ENCODE peak calls at places on chromosomes 16 and 17, in four cellular contexts. One of them, this sample, is unnamed.
A peak's percentile ranks its signal among the peaks of the same experiment; 100 is the strongest.

GRCh38 chr17:47810200-47810821 is 11.3 kb downstream of the OSBPL7 start:
- DNase-seq in AG09319: peak; percentile 49
- DNase-seq in pulmonary artery endothelial cell: peak; percentile 44
- DNase-seq in GF-D8: no peak
- DNase-seq in this sample: peak; percentile 74

GRCh38 chr17:27489045-27489715 is 32.9 kb downstream of the KSR1 start:
- DNase-seq in AG09319: peak; percentile 42
- DNase-seq in GF-D8: no peak
- DNase-seq in pulmonary artery endothelial cell: no peak
- DNase-seq in this sample: peak; percentile 31

GRCh38 chr17:12395733-12396354 is 269.8 kb upstream of the MYOCD start:
- DNase-seq in AG09319: no peak
- DNase-seq in pulmonary artery endothelial cell: no peak
- DNase-seq in GF-D8: no peak
- DNase-seq in this sample: no peak

GRCh38 chr17:8185580-8186445 is 4.2 kb downstream of the BORCS6 start:
- DNase-seq in GF-D8: peak; percentile 3
- DNase-seq in AG09319: no peak
- DNase-seq in pulmonary artery endothelial cell: no peak
- DNase-seq in this sample: no peak

GRCh38 chr17:72107100-72107499 is 13.7 kb upstream of the SOX9 start:
- DNase-seq in pulmonary artery endothelial cell: no peak
- DNase-seq in AG09319: no peak
- DNase-seq in GF-D8: no peak
- DNase-seq in this sample: no peak

GRCh38 chr16:9238346-9238745 is 146.9 kb downstream of the HAPSTR1 start:
- DNase-seq in AG09319: no peak
- DNase-seq in pulmonary artery endothelial cell: no peak
- DNase-seq in GF-D8: no peak
- DNase-seq in this sample: no peak

GRCh38 chr16:25735645-25736044 is 43.9 kb downstream of the HS3ST4 start:
- DNase-seq in AG09319: no peak
- DNase-seq in GF-D8: no peak
- DNase-seq in pulmonary artery endothelial cell: no peak
- DNase-seq in this sample: no peak

GRCh38 chr17:32227910-32228309 is 37.7 kb upstream of the RHBDL3 start:
- DNase-seq in AG09319: no peak
- DNase-seq in pulmonary artery endothelial cell: no peak
- DNase-seq in GF-D8: no peak
- DNase-seq in this sample: no peak

GRCh38 chr16:56702836-56703235 is 20.6 kb downstream of the MT1X start:
- DNase-seq in pulmonary artery endothelial cell: no peak
- DNase-seq in GF-D8: no peak
- DNase-seq in AG09319: no peak
- DNase-seq in this sample: no peak

GRCh38 chr16:79600636-79601091 is at the start of gene MAF:
- DNase-seq in GF-D8: no peak
- DNase-seq in AG09319: no peak
- DNase-seq in pulmonary artery endothelial cell: peak; percentile 46
- DNase-seq in this sample: peak; percentile 59

GRCh38 chr17:74520790-74521480 is 10.3 kb downstream of the CD300LB start:
- DNase-seq in AG09319: no peak
- DNase-seq in pulmonary artery endothelial cell: no peak
- DNase-seq in GF-D8: no peak
- DNase-seq in this sample: no peak

GRCh38 chr16:19093631-19094541 is 19.9 kb upstream of the ITPRIPL2 start:
- DNase-seq in pulmonary artery endothelial cell: no peak
- DNase-seq in GF-D8: no peak
- DNase-seq in AG09319: no peak
- DNase-seq in this sample: no peak

GRCh38 chr17:64356304-64356686 is 34.4 kb downstream of the PECAM1 start:
- DNase-seq in AG09319: no peak
- DNase-seq in GF-D8: no peak
- DNase-seq in pulmonary artery endothelial cell: no peak
- DNase-seq in this sample: no peak

GRCh38 chr16:86566601-86566965 is at the start of gene FOXC2:
- DNase-seq in GF-D8: no peak
- DNase-seq in AG09319: peak; percentile 85
- DNase-seq in pulmonary artery endothelial cell: peak; percentile 88
- DNase-seq in this sample: peak; percentile 53

GRCh38 chr16:7316266-7316888 is 16.3 kb upstream of the RBFOX1 start:
- DNase-seq in GF-D8: no peak
- DNase-seq in pulmonary artery endothelial cell: no peak
- DNase-seq in AG09319: no peak
- DNase-seq in this sample: no peak

GRCh38 chr17:81489012-81489968 is 23.3 kb downstream of the ACTG1 start:
- DNase-seq in AG09319: no peak
- DNase-seq in pulmonary artery endothelial cell: no peak
- DNase-seq in GF-D8: no peak
- DNase-seq in this sample: no peak

GRCh38 chr16:383326-384020 is 1.7 kb upstream of the PGAP6 start:
- DNase-seq in GF-D8: no peak
- DNase-seq in pulmonary artery endothelial cell: no peak
- DNase-seq in AG09319: no peak
- DNase-seq in this sample: no peak

GRCh38 chr17:3318336-3318735 is 20.2 kb upstream of the OR3A1 start:
- DNase-seq in AG09319: no peak
- DNase-seq in pulmonary artery endothelial cell: no peak
- DNase-seq in GF-D8: no peak
- DNase-seq in this sample: no peak

GRCh38 chr16:17830651-17831050 is 359.9 kb upstream of the XYLT1 start:
- DNase-seq in AG09319: no peak
- DNase-seq in GF-D8: no peak
- DNase-seq in pulmonary artery endothelial cell: no peak
- DNase-seq in this sample: peak; percentile 24

GRCh38 chr16:62450291-62450690 is 414.1 kb upstream of the CDH8 start:
- DNase-seq in AG09319: no peak
- DNase-seq in GF-D8: no peak
- DNase-seq in pulmonary artery endothelial cell: no peak
- DNase-seq in this sample: no peak

GRCh38 chr17:17041018-17041521 is 1.2 kb upstream of the MPRIP start:
- DNase-seq in AG09319: no peak
- DNase-seq in GF-D8: no peak
- DNase-seq in pulmonary artery endothelial cell: no peak
- DNase-seq in this sample: no peak

GRCh38 chr17:17511971-17512858 is 16.0 kb upstream of the RASD1 start:
- DNase-seq in pulmonary artery endothelial cell: no peak
- DNase-seq in GF-D8: no peak
- DNase-seq in AG09319: peak; percentile 67
- DNase-seq in this sample: peak; percentile 76

GRCh38 chr16:22189473-22190168 is 16.5 kb upstream of the EEF2K start:
- DNase-seq in pulmonary artery endothelial cell: no peak
- DNase-seq in AG09319: no peak
- DNase-seq in GF-D8: peak; percentile 35
- DNase-seq in this sample: no peak

GRCh38 chr16:57577691-57578224 is 35.3 kb downstream of the ADGRG5 start:
- DNase-seq in AG09319: no peak
- DNase-seq in pulmonary artery endothelial cell: no peak
- DNase-seq in GF-D8: no peak
- DNase-seq in this sample: no peak

GRCh38 chr17:71828182-71828596 is 292.6 kb upstream of the SOX9 start:
- DNase-seq in pulmonary artery endothelial cell: no peak
- DNase-seq in GF-D8: no peak
- DNase-seq in AG09319: peak; percentile 37
- DNase-seq in this sample: peak; percentile 14

GRCh38 chr16:56972403-56972802 is 10.7 kb downstream of the CETP start:
- DNase-seq in pulmonary artery endothelial cell: no peak
- DNase-seq in AG09319: no peak
- DNase-seq in GF-D8: no peak
- DNase-seq in this sample: no peak

GRCh38 chr16:82071421-82071820 is 36.4 kb downstream of the HSD17B2 start:
- DNase-seq in GF-D8: no peak
- DNase-seq in AG09319: no peak
- DNase-seq in pulmonary artery endothelial cell: no peak
- DNase-seq in this sample: no peak

GRCh38 chr17:74840989-74841666 is 18.6 kb downstream of the GRIN2C start:
- DNase-seq in pulmonary artery endothelial cell: no peak
- DNase-seq in GF-D8: peak; percentile 34
- DNase-seq in AG09319: no peak
- DNase-seq in this sample: no peak

GRCh38 chr17:63132509-63132911 is 166.5 kb downstream of the TANC2 start:
- DNase-seq in pulmonary artery endothelial cell: no peak
- DNase-seq in AG09319: no peak
- DNase-seq in GF-D8: no peak
- DNase-seq in this sample: no peak

GRCh38 chr16:49876716-49877129 is 20.8 kb upstream of the ZNF423 start:
- DNase-seq in pulmonary artery endothelial cell: no peak
- DNase-seq in AG09319: no peak
- DNase-seq in GF-D8: no peak
- DNase-seq in this sample: no peak